ENCODE peak calls at places on chromosomes 13 and 19, in six cellular contexts. D is aorta, Z is left ventricle myocardium inferior, X is psoas muscle, O is endothelial cell of umbilical vein, U is tibial artery. B is an unnamed sample.

GRCh38 chr13:34967851-34968562 is 25.9 kb downstream of the NBEA start:
- DNase-seq in D (no peak), O (peak), U (no peak), Z (no peak), X (no peak), B (no peak)

GRCh38 chr13:49459580-49459979 is 15.5 kb downstream of the SETDB2 start:
- DNase-seq in U (no peak), Z (no peak), X (no peak), D (no peak), O (no peak), B (no peak)

GRCh38 chr13:40565282-40566148 is 100.9 kb downstream of the FOXO1 start:
- DNase-seq in O (peak), X (no peak), Z (no peak), D (no peak), U (no peak), B (no peak)

GRCh38 chr13:74325106-74325505 is 190.9 kb upstream of the KLF12 start:
- DNase-seq in U (no peak), D (no peak), Z (no peak), O (peak), X (no peak), B (peak)

GRCh38 chr13:25112856-25113255 is 16.9 kb downstream of the PABPC3 start:
- DNase-seq in D (no peak), Z (no peak), U (no peak), O (no peak), X (no peak), B (no peak)

GRCh38 chr13:26965976-26966375 is 205.4 kb upstream of the GPR12 start:
- DNase-seq in O (no peak), U (no peak), D (no peak), Z (peak), X (no peak), B (no peak)

GRCh38 chr19:47310819-47311218 is 1.2 kb downstream of the C5AR1 start:
- DNase-seq in Z (peak), U (peak), O (no peak), X (no peak), D (peak), B (no peak)

GRCh38 chr19:3690551-3691371 is 9.5 kb downstream of the PIP5K1C start:
- DNase-seq in Z (no peak), O (no peak), D (no peak), U (no peak), X (no peak), B (no peak)

GRCh38 chr13:20193142-20193923 is 595 bp upstream of the GJB2 start:
- DNase-seq in U (no peak), O (no peak), X (no peak), Z (no peak), D (no peak), B (no peak)

GRCh38 chr19:4505570-4506448 is 12.5 kb downstream of the PLIN4 start:
- DNase-seq in O (no peak), Z (no peak), X (no peak), U (no peak), D (no peak), B (no peak)

GRCh38 chr13:76025392-76025791 is 389.3 kb downstream of the LMO7 start:
- DNase-seq in O (no peak), U (no peak), D (no peak), Z (no peak), X (no peak), B (no peak)

GRCh38 chr13:113951246-113951999 is 22.5 kb downstream of the C13orf46 start:
- DNase-seq in Z (peak), O (peak), D (peak), U (peak), X (peak), B (peak)

GRCh38 chr19:16368385-16369305 is 44.0 kb downstream of the KLF2 start:
- DNase-seq in O (no peak), Z (no peak), D (peak), X (no peak), U (no peak), B (no peak)

GRCh38 chr19:2138061-2138728 is 13.2 kb downstream of the AP3D1 start:
- DNase-seq in D (no peak), X (peak), O (no peak), U (no peak), Z (no peak), B (no peak)
- H3K27ac ChIP-seq in D (no peak), X (peak), O (no peak), U (no peak), Z (peak), B (no peak)

DNA sequence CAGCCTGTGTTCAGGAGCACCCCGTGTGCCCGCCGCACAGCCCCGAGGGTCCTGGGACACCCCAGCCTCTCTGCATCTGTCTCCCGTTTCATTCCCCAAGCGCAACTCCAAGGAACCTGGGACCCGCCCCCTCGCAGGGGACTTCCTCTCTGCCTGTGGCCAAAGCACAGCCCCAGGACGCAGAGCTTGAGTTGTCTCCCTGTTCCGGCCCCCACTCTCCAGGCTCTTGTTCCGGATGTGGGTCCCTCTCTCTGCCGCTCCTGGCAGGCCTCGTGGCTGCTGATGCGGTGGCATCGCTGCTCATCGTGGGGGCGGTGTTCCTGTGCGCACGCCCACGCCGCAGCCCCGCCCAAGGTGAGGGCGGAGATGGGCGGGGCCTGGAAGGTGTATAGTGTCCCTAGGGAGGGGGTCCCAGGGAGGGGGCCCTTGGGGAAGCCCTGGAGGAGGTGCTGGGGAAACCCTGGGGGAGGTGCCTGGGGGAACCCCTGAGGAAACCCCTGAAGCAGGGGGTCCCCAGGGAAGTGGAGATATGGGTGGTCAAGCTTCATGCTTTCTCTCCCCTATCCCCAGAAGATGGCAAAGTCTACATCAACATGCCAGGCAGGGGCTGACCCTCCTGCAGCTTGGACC is 1.3 kb downstream of the HCST start:
- DNase-seq in D (peak), O (no peak), U (peak), X (peak), Z (peak), B (peak)
- H3K27ac ChIP-seq in D (no peak), O (no peak), U (no peak), X (no peak), Z (peak), B (no peak)

DNA sequence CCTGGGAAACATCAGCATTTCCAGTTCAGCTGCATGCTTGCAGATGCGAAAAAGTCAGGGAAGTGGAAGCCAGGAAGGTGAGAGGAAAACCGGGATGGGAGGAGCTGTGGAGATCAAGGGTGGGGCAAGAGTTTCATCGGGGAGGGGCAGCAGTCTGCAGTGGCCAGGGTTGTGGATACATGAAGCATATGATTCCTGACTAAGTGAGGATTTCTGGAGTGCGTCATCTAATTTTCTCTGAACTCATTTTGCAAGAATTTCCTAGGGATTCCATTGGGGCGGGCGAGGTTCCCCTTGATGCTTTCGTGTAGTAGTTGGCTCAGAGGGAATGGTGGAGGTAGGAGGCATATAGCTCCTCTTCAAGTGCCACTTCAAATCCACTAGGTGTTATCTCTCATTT is 344.1 kb upstream of the TMTC4 start:
- DNase-seq in U (no peak), D (no peak), X (no peak), O (no peak), Z (no peak), B (no peak)
- H3K27ac ChIP-seq in U (no peak), D (no peak), X (no peak), O (no peak), Z (no peak), B (no peak)

DNA sequence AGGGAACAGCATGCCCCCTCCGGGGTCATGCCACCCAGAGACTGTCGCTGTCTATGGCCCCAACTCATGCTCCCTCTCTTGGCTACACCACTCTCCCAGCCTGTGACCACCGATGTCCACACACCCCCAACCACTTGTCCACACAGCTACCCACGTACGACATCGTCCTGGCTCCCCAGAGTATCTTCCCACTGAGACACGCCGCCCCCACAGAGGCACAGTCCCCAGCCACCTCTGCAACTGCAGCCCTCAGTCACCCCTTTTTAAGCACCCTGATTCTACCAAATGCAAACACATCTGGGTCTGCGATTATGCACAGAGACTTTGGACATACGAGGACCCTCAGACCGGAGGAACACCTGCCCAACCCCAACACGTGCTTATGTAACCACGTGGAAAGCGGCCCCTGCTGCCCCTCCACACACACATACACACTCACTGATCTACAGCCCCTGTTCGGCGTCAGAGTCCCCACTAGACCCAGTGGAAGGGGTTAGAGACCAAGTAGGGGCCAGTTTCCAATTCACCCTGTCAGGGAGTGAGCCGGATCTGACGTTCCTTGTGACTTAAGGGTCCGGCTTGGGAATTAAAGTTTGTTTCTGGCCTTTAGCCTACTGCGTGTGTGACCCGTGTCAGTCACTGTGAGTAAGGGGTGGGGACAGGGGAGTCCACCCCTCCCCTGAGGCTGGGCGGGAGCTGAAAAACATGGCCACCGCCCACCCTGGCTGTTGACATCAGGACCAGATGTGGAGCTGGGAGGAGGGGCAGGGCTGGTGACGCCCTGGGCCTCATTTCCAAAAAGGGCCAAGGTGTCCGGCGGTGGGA is 11.9 kb upstream of the AXL start:
- DNase-seq in Z (peak), X (peak), D (peak), O (no peak), U (peak), B (peak)
- H3K27ac ChIP-seq in Z (peak), X (peak), D (no peak), O (no peak), U (peak), B (no peak)

DNA sequence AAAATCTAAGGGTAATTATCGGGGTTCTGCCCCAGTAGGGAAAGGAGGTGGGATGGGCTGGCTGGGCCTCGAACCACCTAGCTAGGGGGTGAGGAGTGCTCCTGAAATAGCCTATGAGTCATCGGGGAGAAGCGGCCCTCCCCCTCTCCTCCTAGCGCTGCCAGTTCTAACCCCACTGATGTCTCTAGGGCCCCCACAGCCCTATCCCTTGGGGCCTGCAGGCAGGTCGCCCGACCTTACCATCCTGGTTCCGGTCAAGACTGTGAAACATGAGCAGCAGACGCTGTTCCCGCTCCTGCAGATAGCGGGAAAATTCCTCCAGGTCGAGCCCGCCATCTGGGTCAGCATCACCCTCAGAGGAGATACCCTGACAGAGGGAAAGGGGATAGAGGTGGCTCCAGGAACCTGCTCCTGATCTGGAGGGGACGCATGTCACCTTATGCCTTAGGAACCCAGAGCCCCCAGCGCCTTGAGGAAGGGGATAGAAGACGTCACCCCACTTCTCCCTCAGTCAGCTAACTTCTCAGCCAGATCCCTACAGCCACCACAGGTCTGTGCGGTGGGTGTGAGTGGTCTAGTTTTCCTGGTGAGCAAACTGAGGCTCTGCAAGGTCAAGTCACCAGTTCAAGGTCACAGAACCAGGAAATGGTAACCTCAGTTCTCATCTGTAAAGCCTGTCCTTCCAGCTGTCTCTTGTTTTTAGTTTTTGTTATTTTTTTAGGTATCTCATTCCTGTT is 1.5 kb downstream of the SLC25A23 start:
- DNase-seq in U (no peak), O (no peak), Z (no peak), X (no peak), D (no peak), B (no peak)
- H3K27ac ChIP-seq in U (peak), O (no peak), Z (peak), X (no peak), D (no peak), B (no peak)

GRCh38 chr13:60836821-60837220 is 439.8 kb downstream of the TDRD3 start:
- DNase-seq in D (no peak), X (no peak), Z (no peak), U (no peak), O (no peak), B (no peak)
- H3K27ac ChIP-seq in D (no peak), X (no peak), Z (no peak), U (no peak), O (no peak), B (no peak)

GRCh38 chr19:10453852-10454251 is 33.5 kb downstream of the PDE4A start:
- DNase-seq in U (no peak), D (no peak), O (no peak), X (no peak), Z (no peak), B (no peak)
- H3K27ac ChIP-seq in U (no peak), D (no peak), O (no peak), X (no peak), Z (no peak), B (no peak)